ENCODE peak calls at places on chromosome 7, in seven cellular contexts. One of them, this sample, is unnamed.

GRCh38 chr7:155123413-155123812 is 53.3 kb downstream of the HTR5A start:
- DNase-seq in lower lobe of right lung: no peak
- DNase-seq in aorta: no peak
- DNase-seq in adrenal gland: no peak
- DNase-seq in transverse colon: no peak
- DNase-seq in IMR-90: no peak
- DNase-seq in HepG2: no peak
- DNase-seq in this sample: no peak

GRCh38 chr7:44748948-44749731 is 493 bp downstream of the ZMIZ2 start:
- DNase-seq in adrenal gland: no peak
- DNase-seq in IMR-90: no peak
- DNase-seq in lower lobe of right lung: no peak
- DNase-seq in transverse colon: no peak
- DNase-seq in HepG2: no peak
- DNase-seq in aorta: no peak
- DNase-seq in this sample: no peak

GRCh38 chr7:44639701-44640321 is 33.4 kb downstream of the OGDH start:
- DNase-seq in adrenal gland: peak; percentile 74
- DNase-seq in HepG2: peak; percentile 83
- DNase-seq in aorta: peak; percentile 60
- DNase-seq in lower lobe of right lung: no peak
- DNase-seq in transverse colon: no peak
- DNase-seq in IMR-90: peak; percentile 91
- DNase-seq in this sample: peak; percentile 88

GRCh38 chr7:20350518-20350951 is 19.8 kb downstream of the ITGB8 start:
- DNase-seq in IMR-90: no peak
- DNase-seq in aorta: no peak
- DNase-seq in transverse colon: peak; percentile 29
- DNase-seq in HepG2: no peak
- DNase-seq in lower lobe of right lung: no peak
- DNase-seq in adrenal gland: no peak
- DNase-seq in this sample: peak; percentile 24

GRCh38 chr7:20183086-20183485 is 34.1 kb downstream of the MACC1 start:
- DNase-seq in lower lobe of right lung: no peak
- DNase-seq in transverse colon: no peak
- DNase-seq in HepG2: no peak
- DNase-seq in adrenal gland: no peak
- DNase-seq in IMR-90: no peak
- DNase-seq in aorta: no peak
- DNase-seq in this sample: peak; percentile 24

GRCh38 chr7:31336202-31337035 is 4.1 kb downstream of the NEUROD6 start:
- DNase-seq in HepG2: no peak
- DNase-seq in aorta: peak; percentile 39
- DNase-seq in adrenal gland: no peak
- DNase-seq in lower lobe of right lung: no peak
- DNase-seq in IMR-90: no peak
- DNase-seq in transverse colon: no peak
- DNase-seq in this sample: no peak

GRCh38 chr7:47647213-47647985 is 65.5 kb upstream of the TNS3 start:
- DNase-seq in HepG2: no peak
- DNase-seq in aorta: no peak
- DNase-seq in transverse colon: no peak
- DNase-seq in IMR-90: no peak
- DNase-seq in adrenal gland: no peak
- DNase-seq in lower lobe of right lung: no peak
- DNase-seq in this sample: no peak

GRCh38 chr7:149662591-149663095 is 110.7 kb downstream of the ZNF467 start:
- DNase-seq in lower lobe of right lung: peak; percentile 70
- DNase-seq in transverse colon: peak; percentile 78
- DNase-seq in IMR-90: peak; percentile 44
- DNase-seq in HepG2: peak; percentile 75
- DNase-seq in aorta: peak; percentile 68
- DNase-seq in adrenal gland: peak; percentile 62
- DNase-seq in this sample: peak; percentile 79

GRCh38 chr7:87608443-87608842 is 7.8 kb upstream of the ABCB1 start:
- DNase-seq in adrenal gland: no peak
- DNase-seq in transverse colon: no peak
- DNase-seq in aorta: no peak
- DNase-seq in IMR-90: no peak
- DNase-seq in HepG2: no peak
- DNase-seq in lower lobe of right lung: no peak
- DNase-seq in this sample: no peak

GRCh38 chr7:151000886-151001495 is 10.2 kb downstream of the NOS3 start:
- DNase-seq in IMR-90: no peak
- DNase-seq in adrenal gland: no peak
- DNase-seq in transverse colon: no peak
- DNase-seq in aorta: no peak
- DNase-seq in lower lobe of right lung: no peak
- DNase-seq in HepG2: no peak
- DNase-seq in this sample: no peak

GRCh38 chr7:80830000-80830399 is 88.9 kb downstream of the SEMA3C start:
- DNase-seq in HepG2: no peak
- DNase-seq in lower lobe of right lung: no peak
- DNase-seq in IMR-90: no peak
- DNase-seq in aorta: no peak
- DNase-seq in transverse colon: no peak
- DNase-seq in adrenal gland: no peak
- DNase-seq in this sample: no peak

GRCh38 chr7:55690-56248 is 136.6 kb upstream of the FAM20C start:
- DNase-seq in aorta: peak; percentile 10
- DNase-seq in HepG2: no peak
- DNase-seq in lower lobe of right lung: peak; percentile 13
- DNase-seq in IMR-90: no peak
- DNase-seq in transverse colon: no peak
- DNase-seq in adrenal gland: no peak
- DNase-seq in this sample: no peak

GRCh38 chr7:2643386-2644229 is 11.8 kb downstream of the TTYH3 start:
- DNase-seq in IMR-90: no peak
- DNase-seq in transverse colon: no peak
- DNase-seq in aorta: no peak
- DNase-seq in adrenal gland: no peak
- DNase-seq in HepG2: no peak
- DNase-seq in lower lobe of right lung: no peak
- DNase-seq in this sample: no peak

GRCh38 chr7:84614821-84615506 is 420.4 kb upstream of the SEMA3A start:
- DNase-seq in adrenal gland: no peak
- DNase-seq in transverse colon: no peak
- DNase-seq in aorta: no peak
- DNase-seq in HepG2: no peak
- DNase-seq in IMR-90: no peak
- DNase-seq in lower lobe of right lung: no peak
- DNase-seq in this sample: peak; percentile 18

GRCh38 chr7:128063025-128063560 is 31.9 kb upstream of the LRRC4 start:
- DNase-seq in transverse colon: no peak
- DNase-seq in HepG2: no peak
- DNase-seq in IMR-90: peak; percentile 22
- DNase-seq in lower lobe of right lung: no peak
- DNase-seq in aorta: no peak
- DNase-seq in adrenal gland: no peak
- DNase-seq in this sample: no peak

GRCh38 chr7:102978280-102978679 is 65.5 kb downstream of the LRRC17 start:
- DNase-seq in adrenal gland: peak; percentile 91
- DNase-seq in IMR-90: peak; percentile 82
- DNase-seq in transverse colon: no peak
- DNase-seq in HepG2: no peak
- DNase-seq in lower lobe of right lung: no peak
- DNase-seq in aorta: peak; percentile 88
- DNase-seq in this sample: peak; percentile 90

DNA sequence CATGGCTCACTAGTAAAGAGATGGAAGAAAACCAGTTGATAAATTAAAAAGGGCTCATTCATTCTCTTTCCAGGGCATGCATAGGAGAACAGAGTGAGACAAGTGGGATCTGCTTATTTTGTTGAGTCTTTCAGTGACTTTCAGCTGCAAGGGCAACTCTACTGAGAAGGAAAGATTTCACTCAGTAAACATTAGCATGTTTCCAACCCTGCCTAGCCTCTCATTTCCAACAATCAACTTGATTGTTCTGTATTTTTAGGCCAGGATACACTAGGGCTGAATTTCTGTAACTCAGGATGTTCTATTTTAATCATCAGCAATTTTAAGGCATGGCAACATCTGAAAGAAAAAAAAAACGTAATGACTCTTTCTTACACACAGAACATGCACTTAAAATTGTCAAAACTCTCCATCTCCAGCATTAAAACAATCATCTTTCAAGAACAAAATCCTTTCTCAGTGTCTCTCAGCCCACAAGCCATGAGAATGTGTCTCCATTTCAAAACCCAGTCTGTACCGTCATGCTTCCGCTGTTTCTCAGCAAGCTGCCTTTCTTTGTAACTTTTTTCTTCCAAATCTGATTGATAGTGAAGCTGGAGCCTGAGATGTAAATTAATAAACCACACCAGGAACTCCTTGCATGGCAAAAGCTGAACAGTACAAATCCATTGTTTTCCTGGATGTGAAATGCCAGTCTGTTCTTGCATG is 147.2 kb upstream of the KLF14 start:
- DNase-seq in adrenal gland: no peak
- DNase-seq in IMR-90: peak; percentile 31
- DNase-seq in HepG2: no peak
- DNase-seq in aorta: no peak
- DNase-seq in lower lobe of right lung: no peak
- DNase-seq in transverse colon: no peak
- DNase-seq in this sample: no peak
- H3K4me1 ChIP-seq in adrenal gland: peaks cover 21% of the 10 kb centered on the region
- H3K4me1 ChIP-seq in IMR-90: peaks cover 40% of the 10 kb centered on the region
- H3K4me1 ChIP-seq in HepG2: peaks cover 47% of the 10 kb centered on the region
- H3K4me1 ChIP-seq in aorta: peaks cover 2% of the 10 kb centered on the region
- H3K4me1 ChIP-seq in lower lobe of right lung: peaks cover 45% of the 10 kb centered on the region
- H3K4me1 ChIP-seq in transverse colon: peaks cover under 1% of the 10 kb centered on the region
- H3K4me1 ChIP-seq in this sample: no peaks in the 10 kb centered on the region

GRCh38 chr7:100167912-100168323 is 499 bp downstream of the GAL3ST4 start:
- DNase-seq in aorta: peak; percentile 56
- DNase-seq in adrenal gland: no peak
- DNase-seq in transverse colon: peak; percentile 40
- DNase-seq in HepG2: no peak
- DNase-seq in IMR-90: no peak
- DNase-seq in lower lobe of right lung: no peak
- DNase-seq in this sample: peak; percentile 20

GRCh38 chr7:100170111-100170897 is 1.9 kb upstream of the GAL3ST4 start:
- DNase-seq in lower lobe of right lung: no peak
- DNase-seq in HepG2: no peak
- DNase-seq in aorta: no peak
- DNase-seq in transverse colon: no peak
- DNase-seq in IMR-90: no peak
- DNase-seq in adrenal gland: no peak
- DNase-seq in this sample: no peak

GRCh38 chr7:100171087-100171681 is 2.8 kb upstream of the GAL3ST4 start:
- DNase-seq in aorta: no peak
- DNase-seq in lower lobe of right lung: no peak
- DNase-seq in IMR-90: no peak
- DNase-seq in adrenal gland: no peak
- DNase-seq in HepG2: no peak
- DNase-seq in transverse colon: peak; percentile 42
- DNase-seq in this sample: no peak

GRCh38 chr7:100166966-100167911 is 1.2 kb downstream of the GAL3ST4 start:
- DNase-seq in lower lobe of right lung: no peak
- DNase-seq in transverse colon: no peak
- DNase-seq in aorta: peak; percentile 15
- DNase-seq in IMR-90: no peak
- DNase-seq in adrenal gland: no peak
- DNase-seq in HepG2: no peak
- DNase-seq in this sample: no peak

DNA sequence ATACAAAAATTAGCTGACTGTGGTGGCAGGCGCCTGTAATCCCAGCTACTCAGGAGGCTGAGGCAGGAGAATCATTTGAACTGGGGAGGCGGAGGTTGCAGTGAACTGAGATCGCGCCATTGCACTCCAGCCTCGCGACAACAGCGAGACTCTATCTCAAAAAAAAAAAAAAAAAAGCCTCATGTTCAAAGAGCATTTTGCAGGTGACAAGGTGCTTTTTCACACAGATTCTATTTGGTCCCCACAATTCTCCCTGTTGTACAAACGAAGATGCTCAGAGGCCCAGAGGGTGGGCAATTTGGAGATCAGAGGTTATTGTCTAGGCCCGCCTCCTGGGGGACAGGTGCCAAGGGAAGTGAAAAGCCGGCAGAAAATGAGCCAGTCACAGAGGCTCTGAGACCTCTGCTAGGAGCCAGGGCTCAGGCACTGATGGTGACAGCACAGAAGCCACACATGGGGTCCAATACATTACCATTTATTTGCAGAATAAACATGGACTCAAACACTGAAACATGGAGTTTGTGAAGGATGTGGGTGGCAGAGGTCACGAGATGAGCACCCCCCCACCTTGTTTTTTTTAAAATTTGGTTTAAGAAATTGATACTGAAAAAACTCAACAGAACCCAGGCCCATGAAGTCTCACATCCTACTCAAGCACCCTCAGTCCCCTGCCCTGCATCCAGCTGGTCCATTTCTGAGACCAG is 882 bp upstream of the GAL3ST4 start:
- DNase-seq in IMR-90: no peak
- DNase-seq in adrenal gland: no peak
- DNase-seq in aorta: no peak
- DNase-seq in HepG2: no peak
- DNase-seq in transverse colon: no peak
- DNase-seq in lower lobe of right lung: no peak
- DNase-seq in this sample: no peak
- H3K4me1 ChIP-seq in IMR-90: peaks cover 6% of the 10 kb centered on the region
- H3K4me1 ChIP-seq in adrenal gland: peaks cover 25% of the 10 kb centered on the region
- H3K4me1 ChIP-seq in aorta: no peaks in the 10 kb centered on the region
- H3K4me1 ChIP-seq in HepG2: peaks cover 43% of the 10 kb centered on the region
- H3K4me1 ChIP-seq in transverse colon: peaks cover 10% of the 10 kb centered on the region
- H3K4me1 ChIP-seq in lower lobe of right lung: peaks cover 35% of the 10 kb centered on the region
- H3K4me1 ChIP-seq in this sample: peaks cover 10% of the 10 kb centered on the region

DNA sequence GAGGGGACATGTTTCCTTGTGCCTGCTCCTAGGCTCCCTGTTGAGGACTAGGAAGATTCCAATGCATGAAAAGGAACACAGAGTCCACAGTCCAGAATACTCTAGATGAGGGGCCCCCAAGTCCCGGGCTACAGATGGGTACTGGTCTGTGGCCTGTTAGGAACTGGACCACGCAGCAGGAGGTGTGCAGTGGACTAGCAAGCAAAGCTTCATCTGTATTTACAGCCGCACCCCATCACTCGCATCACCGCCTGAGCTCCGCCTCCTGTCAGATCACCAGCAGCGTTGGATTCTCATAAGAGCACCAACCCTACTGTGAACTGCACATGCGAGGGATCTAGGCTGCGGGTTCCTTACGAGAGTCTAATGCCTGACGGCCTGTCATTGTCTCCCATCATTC is 233.0 kb upstream of the MKLN1 start:
- DNase-seq in HepG2: no peak
- DNase-seq in aorta: no peak
- DNase-seq in lower lobe of right lung: no peak
- DNase-seq in adrenal gland: no peak
- DNase-seq in IMR-90: no peak
- DNase-seq in transverse colon: no peak
- DNase-seq in this sample: no peak
- H3K4me1 ChIP-seq in HepG2: peaks cover 84% of the 10 kb centered on the region
- H3K4me1 ChIP-seq in aorta: no peaks in the 10 kb centered on the region
- H3K4me1 ChIP-seq in lower lobe of right lung: peaks cover 91% of the 10 kb centered on the region
- H3K4me1 ChIP-seq in adrenal gland: peaks cover 84% of the 10 kb centered on the region
- H3K4me1 ChIP-seq in IMR-90: peaks cover 4% of the 10 kb centered on the region
- H3K4me1 ChIP-seq in transverse colon: peaks cover 17% of the 10 kb centered on the region
- H3K4me1 ChIP-seq in this sample: no peaks in the 10 kb centered on the region

DNA sequence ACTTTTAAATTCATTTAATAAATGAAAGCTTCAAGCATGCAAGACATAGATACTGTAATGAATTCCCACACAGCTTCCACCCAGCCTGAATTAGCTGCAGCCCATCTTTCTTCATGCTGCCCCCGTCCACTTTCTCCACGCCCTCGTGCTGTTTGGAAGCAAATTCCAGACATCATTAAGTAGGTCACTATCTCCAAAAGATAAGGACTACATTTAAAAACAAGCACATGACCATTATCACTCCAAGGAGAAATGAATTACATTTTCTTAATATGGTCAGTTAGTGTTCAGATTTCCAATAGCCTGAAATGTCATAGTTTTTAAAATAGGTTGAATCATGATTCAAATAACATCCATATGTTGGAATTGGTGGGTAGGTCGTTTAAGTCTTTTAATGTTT is 24.3 kb downstream of the LMTK2 start:
- DNase-seq in aorta: no peak
- DNase-seq in adrenal gland: no peak
- DNase-seq in lower lobe of right lung: no peak
- DNase-seq in transverse colon: no peak
- DNase-seq in HepG2: no peak
- DNase-seq in IMR-90: no peak
- DNase-seq in this sample: peak; percentile 38
- H3K4me1 ChIP-seq in aorta: no peaks in the 10 kb centered on the region
- H3K4me1 ChIP-seq in adrenal gland: peaks cover 51% of the 10 kb centered on the region
- H3K4me1 ChIP-seq in lower lobe of right lung: peaks cover 57% of the 10 kb centered on the region
- H3K4me1 ChIP-seq in transverse colon: peaks cover 36% of the 10 kb centered on the region
- H3K4me1 ChIP-seq in HepG2: peaks cover 95% of the 10 kb centered on the region
- H3K4me1 ChIP-seq in IMR-90: peaks cover 5% of the 10 kb centered on the region
- H3K4me1 ChIP-seq in this sample: peaks cover 18% of the 10 kb centered on the region